ENCODE peak calls at places on chromosomes 7 and 10, in eight cellular contexts. Q, H, O, T, E, W, P and C are unnamed samples.

GRCh38 chr7:55144333-55144954 is 125.6 kb downstream of the EGFR start:
- DNase-seq in Q (no peak), H (no peak), O (no peak), T (peak), E (no peak), W (no peak), P (no peak), C (no peak)

GRCh38 chr7:101820703-101821102 is 3.3 kb downstream of the CUX1 start:
- DNase-seq in Q (no peak), H (no peak), O (no peak), T (no peak), E (peak), W (no peak), P (no peak), C (no peak)

GRCh38 chr10:10503772-10504171 is 513.9 kb upstream of the CELF2 start:
- DNase-seq in Q (no peak), H (no peak), O (no peak), T (no peak), E (no peak), W (no peak), P (no peak), C (no peak)

GRCh38 chr10:3759397-3759796 is 25.6 kb downstream of the KLF6 start:
- DNase-seq in Q (no peak), H (no peak), O (no peak), T (no peak), E (no peak), W (no peak), P (no peak), C (no peak)

GRCh38 chr10:113756940-113757543 is 5.6 kb downstream of the PLEKHS1 start:
- DNase-seq in Q (no peak), H (no peak), O (no peak), T (no peak), E (no peak), W (no peak), P (no peak), C (no peak)

GRCh38 chr10:79399242-79399831 is 46.1 kb downstream of the ZCCHC24 start:
- DNase-seq in Q (peak), H (peak), O (peak), T (peak), E (peak), W (peak), P (no peak), C (peak)

GRCh38 chr7:5296627-5297226 is 14.0 kb downstream of the SLC29A4 start:
- DNase-seq in Q (no peak), H (no peak), O (no peak), T (no peak), E (no peak), W (no peak), P (peak), C (peak)

GRCh38 chr7:72152171-72153131 is 259.7 kb downstream of the CALN1 start:
- DNase-seq in Q (no peak), H (no peak), O (no peak), T (no peak), E (no peak), W (no peak), P (no peak), C (no peak)

GRCh38 chr7:102152672-102153585 is 133.7 kb upstream of the SH2B2 start:
- DNase-seq in Q (no peak), H (peak), O (peak), T (peak), E (no peak), W (peak), P (no peak), C (no peak)

GRCh38 chr10:44967596-44967995 is 8.0 kb downstream of the RASSF4 start:
- DNase-seq in Q (no peak), H (no peak), O (no peak), T (no peak), E (peak), W (no peak), P (no peak), C (peak)

GRCh38 chr7:37377231-37377630 is 71.4 kb downstream of the ELMO1 start:
- DNase-seq in Q (no peak), H (no peak), O (no peak), T (no peak), E (no peak), W (no peak), P (no peak), C (no peak)

GRCh38 chr10:119393421-119393820 is 149.1 kb downstream of the RGS10 start:
- DNase-seq in Q (no peak), H (no peak), O (no peak), T (no peak), E (no peak), W (no peak), P (no peak), C (no peak)

GRCh38 chr7:139601176-139601575 is 77.7 kb downstream of the CLEC2L start:
- DNase-seq in Q (no peak), H (no peak), O (no peak), T (no peak), E (no peak), W (no peak), P (no peak), C (no peak)

GRCh38 chr7:32785365-32785764 is 106.2 kb downstream of the KBTBD2 start:
- DNase-seq in Q (no peak), H (no peak), O (no peak), T (no peak), E (no peak), W (no peak), P (no peak), C (no peak)

GRCh38 chr10:9382199-9382598 is 1327.7 kb downstream of the GATA3 start:
- DNase-seq in Q (no peak), H (no peak), O (no peak), T (no peak), E (no peak), W (no peak), P (no peak), C (no peak)

GRCh38 chr7:127974611-127975010 is 56.6 kb downstream of the LRRC4 start:
- DNase-seq in Q (no peak), H (no peak), O (no peak), T (no peak), E (no peak), W (no peak), P (no peak), C (no peak)

GRCh38 chr10:117167346-117168134 is 29.5 kb upstream of the VAX1 start:
- DNase-seq in Q (no peak), H (no peak), O (no peak), T (no peak), E (no peak), W (no peak), P (no peak), C (no peak)

GRCh38 chr7:70307544-70308106 is 709.4 kb downstream of the AUTS2 start:
- DNase-seq in Q (no peak), H (no peak), O (no peak), T (no peak), E (no peak), W (no peak), P (peak), C (no peak)

GRCh38 chr7:74275401-74275881 is 13.8 kb upstream of the CLIP2 start:
- DNase-seq in Q (no peak), H (no peak), O (no peak), T (peak), E (no peak), W (no peak), P (no peak), C (no peak)

GRCh38 chr10:6014241-6014761 is 37.0 kb upstream of the IL15RA start:
- DNase-seq in Q (peak), H (no peak), O (peak), T (peak), E (peak), W (peak), P (peak), C (no peak)

GRCh38 chr10:42954776-42955492 is 121.9 kb upstream of the RET start:
- DNase-seq in Q (no peak), H (no peak), O (no peak), T (no peak), E (no peak), W (no peak), P (no peak), C (no peak)

GRCh38 chr7:80014507-80014906 is 120.1 kb upstream of the GNAI1 start:
- DNase-seq in Q (no peak), H (no peak), O (peak), T (no peak), E (no peak), W (peak), P (no peak), C (no peak)

GRCh38 chr7:54904130-54904529 is 114.7 kb upstream of the EGFR start:
- DNase-seq in Q (no peak), H (no peak), O (peak), T (no peak), E (no peak), W (peak), P (no peak), C (no peak)

GRCh38 chr7:38932509-38933168 is 23.6 kb upstream of the VPS41 start:
- DNase-seq in Q (peak), H (no peak), O (peak), T (no peak), E (peak), W (peak), P (no peak), C (peak)

GRCh38 chr7:139702313-139702731 is 75.5 kb downstream of the HIPK2 start:
- DNase-seq in Q (peak), H (no peak), O (no peak), T (no peak), E (no peak), W (peak), P (no peak), C (no peak)

GRCh38 chr10:95543459-95543858 is 17.7 kb downstream of the SORBS1 start:
- DNase-seq in Q (no peak), H (no peak), O (no peak), T (no peak), E (no peak), W (no peak), P (no peak), C (no peak)
- H3K27ac ChIP-seq in Q (no peak), H (peak), O (no peak), T (no peak), E (peak), W (peak), P (no peak), C (no peak)

GRCh38 chr10:87979847-87980246 is 116.4 kb downstream of the PTEN start:
- DNase-seq in Q (no peak), H (no peak), O (no peak), T (no peak), E (no peak), W (no peak), P (no peak), C (no peak)
- H3K27ac ChIP-seq in Q (no peak), H (no peak), O (no peak), T (no peak), E (no peak), W (no peak), P (no peak), C (no peak)

DNA sequence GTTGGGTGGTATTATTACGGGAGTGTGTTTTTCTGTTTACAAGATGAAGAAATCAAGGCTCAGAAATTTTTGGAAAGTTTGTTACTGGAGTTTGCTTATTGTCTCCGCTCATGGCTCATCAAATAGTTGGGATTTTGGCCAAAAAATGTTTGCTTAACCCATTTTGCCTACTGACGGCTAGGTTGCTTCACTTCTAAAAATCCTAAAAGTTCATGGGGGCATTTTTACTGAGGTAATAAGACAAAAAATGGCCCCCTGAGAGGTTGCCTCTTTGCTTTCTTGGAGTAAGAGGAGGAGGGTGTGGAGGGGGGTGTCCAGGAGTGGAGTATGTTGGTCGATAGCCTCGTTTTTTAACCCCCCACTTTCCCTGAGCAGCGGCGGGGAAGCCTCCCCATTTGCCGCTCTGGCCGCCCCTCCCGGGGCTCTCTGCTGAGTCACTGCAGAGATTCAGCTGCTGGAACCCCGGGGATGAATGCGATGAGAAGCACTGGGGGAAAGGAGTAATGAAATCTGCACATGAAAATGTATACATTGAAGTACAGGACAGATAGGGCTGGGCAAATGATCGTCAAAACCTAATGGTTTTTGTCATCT is 1.5 kb downstream of the MEST start:
- DNase-seq in Q (peak), H (peak), O (no peak), T (no peak), E (no peak), W (peak), P (no peak), C (no peak)
- H3K27ac ChIP-seq in Q (no peak), H (no peak), O (peak), T (no peak), E (no peak), W (no peak), P (no peak), C (no peak)

GRCh38 chr7:132930881-132931280 is 151.0 kb downstream of the CHCHD3 start:
- DNase-seq in Q (no peak), H (no peak), O (no peak), T (no peak), E (no peak), W (no peak), P (no peak), C (no peak)

GRCh38 chr7:132935608-132936007 is 146.3 kb downstream of the CHCHD3 start:
- DNase-seq in Q (no peak), H (no peak), O (no peak), T (no peak), E (no peak), W (no peak), P (no peak), C (no peak)

GRCh38 chr7:132934017-132934416 is 147.9 kb downstream of the CHCHD3 start:
- DNase-seq in Q (no peak), H (no peak), O (no peak), T (no peak), E (no peak), W (no peak), P (no peak), C (no peak)

GRCh38 chr7:132932321-132933075 is 149.4 kb downstream of the CHCHD3 start:
- DNase-seq in Q (no peak), H (no peak), O (peak), T (no peak), E (no peak), W (no peak), P (no peak), C (no peak)

DNA sequence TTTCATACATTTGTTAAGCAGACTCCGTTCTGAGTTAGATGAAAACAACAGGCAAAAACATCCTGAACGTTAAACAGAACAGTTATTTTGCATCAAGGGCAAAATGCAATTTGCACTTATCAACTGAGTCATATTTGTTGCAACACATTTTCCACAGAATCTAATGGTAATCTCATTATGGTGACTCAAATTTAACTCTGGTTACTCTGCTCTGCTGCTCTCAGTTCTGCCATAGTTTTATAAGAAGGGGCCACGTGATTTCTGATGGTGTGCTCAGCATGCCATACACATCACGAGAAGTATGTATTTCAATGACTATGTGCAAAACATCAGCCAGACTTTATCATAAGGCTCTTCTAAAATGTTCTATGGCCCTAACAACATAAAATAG is 148.8 kb downstream of the CHCHD3 start:
- DNase-seq in Q (no peak), H (no peak), O (peak), T (no peak), E (no peak), W (peak), P (no peak), C (peak)
- H3K27ac ChIP-seq in Q (no peak), H (no peak), O (no peak), T (no peak), E (no peak), W (no peak), P (no peak), C (no peak)

DNA sequence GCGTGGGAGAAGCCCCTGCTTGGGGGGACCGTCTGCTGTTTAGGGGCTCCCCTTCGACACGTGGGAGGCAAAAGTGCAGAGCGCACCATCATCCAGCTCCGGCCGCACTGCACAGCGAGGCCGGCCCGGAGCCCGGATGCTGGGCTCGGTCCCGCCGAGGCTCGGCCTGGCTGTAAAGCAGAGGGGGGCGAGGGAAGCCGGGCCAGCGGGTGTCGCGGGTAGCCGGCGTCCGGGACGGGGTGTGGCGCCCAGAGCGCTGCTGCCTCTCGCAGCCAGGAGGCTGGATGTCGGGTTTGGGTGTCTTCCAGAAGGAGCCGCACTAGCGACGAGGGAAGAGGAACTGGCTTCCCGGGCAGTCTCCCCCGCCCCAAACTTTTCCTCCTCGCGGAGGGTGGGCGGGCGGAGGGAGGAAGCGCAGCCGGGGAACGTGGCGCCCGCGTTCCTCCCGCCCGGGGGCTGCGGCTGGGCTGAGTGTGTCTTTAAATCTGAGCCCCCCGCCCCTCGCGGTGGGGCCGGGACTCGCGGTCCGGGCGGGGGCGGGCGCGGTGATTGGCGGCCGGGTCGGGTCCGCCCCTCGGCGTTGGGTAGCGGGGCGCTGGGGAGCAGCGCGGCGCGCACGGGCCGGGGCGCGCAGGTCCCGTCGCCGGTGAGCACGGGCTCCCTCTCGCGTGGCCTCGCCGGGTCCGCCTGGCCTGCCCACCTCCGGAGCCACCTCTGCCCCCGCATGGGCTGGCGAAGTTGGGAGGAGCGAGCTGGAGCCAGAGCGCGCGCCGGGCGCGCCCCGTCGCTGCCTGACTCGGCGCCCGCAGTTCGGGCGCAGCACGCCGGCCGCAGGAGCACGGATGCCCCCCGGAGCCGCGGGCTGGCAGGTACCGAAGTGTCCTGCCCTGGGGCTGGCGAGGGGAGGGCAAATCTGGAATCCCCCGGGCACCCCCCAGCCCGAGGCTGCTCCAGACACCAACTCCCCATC is at the start of gene PALD1:
- DNase-seq in Q (peak), H (peak), O (peak), T (no peak), E (peak), W (peak), P (no peak), C (peak)
- H3K27ac ChIP-seq in Q (peak), H (peak), O (no peak), T (no peak), E (peak), W (no peak), P (peak), C (peak)

DNA sequence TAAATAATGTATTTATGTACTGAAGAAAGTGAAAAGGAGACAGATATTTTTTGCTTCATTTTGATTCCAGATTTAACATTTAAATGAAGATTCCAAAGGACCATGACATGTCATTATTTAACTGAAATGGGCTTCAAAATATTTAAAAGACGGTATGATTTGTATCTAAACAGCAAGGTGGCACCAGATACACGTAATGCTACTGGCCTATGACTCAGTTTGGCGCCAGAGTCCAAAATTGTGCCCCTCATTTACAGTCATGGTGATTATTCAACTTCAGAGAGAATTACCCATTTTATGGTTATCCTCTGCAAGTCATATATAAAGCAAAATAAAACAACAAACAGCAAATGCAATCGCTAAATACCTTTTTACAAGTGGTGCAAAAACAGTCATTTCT is 94.5 kb downstream of the ETV1 start:
- DNase-seq in Q (no peak), H (no peak), O (no peak), T (no peak), E (no peak), W (no peak), P (no peak), C (no peak)
- H3K27ac ChIP-seq in Q (no peak), H (no peak), O (no peak), T (no peak), E (no peak), W (no peak), P (no peak), C (peak)

DNA sequence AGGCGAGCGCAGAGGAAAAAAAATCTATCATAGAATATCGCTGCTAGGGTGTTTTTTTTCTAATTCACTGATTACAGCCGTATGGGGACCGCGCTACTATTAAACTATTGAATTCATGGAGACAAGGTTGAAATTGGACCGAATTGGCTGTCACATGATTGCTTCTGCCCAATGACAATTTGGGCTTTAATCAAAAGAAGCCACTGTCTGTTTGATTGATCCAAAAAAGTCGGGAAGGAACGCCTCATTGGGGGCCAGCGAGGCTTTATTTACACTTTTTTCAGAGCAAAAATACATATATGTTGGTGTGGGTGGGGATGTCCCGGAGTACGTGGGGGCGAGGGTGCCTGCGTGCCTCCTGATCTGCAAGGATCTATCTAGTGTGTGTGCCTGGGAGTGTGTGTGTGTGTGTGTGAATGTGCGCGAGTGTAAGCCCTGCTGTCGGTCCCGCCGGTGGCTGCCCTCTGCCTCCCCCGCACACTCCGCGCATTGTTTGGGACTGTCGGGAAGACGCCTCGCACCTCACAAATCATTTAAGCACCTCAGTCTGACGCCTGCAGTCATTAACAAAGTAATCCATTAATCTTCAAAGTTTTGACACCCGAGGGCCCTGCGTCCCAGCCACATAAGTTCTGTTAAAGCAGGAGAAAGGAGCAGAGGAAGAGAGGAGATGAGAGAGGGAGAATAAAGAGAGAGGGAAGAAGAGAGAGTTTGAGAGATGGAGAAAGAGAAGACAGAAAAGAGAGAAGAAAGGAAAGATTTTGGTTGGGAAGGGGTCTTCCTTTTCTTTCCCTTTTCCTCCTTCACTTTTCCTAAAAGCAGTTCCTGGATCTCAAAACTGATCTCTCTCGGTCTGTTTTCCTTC is at the start of gene HOXA2:
- DNase-seq in Q (no peak), H (no peak), O (peak), T (no peak), E (no peak), W (no peak), P (no peak), C (no peak)
- H3K27ac ChIP-seq in Q (no peak), H (peak), O (peak), T (no peak), E (peak), W (no peak), P (no peak), C (no peak)

GRCh38 chr7:25240896-25241295 is 12.6 kb upstream of the NPVF start:
- DNase-seq in Q (no peak), H (no peak), O (no peak), T (no peak), E (no peak), W (no peak), P (no peak), C (no peak)
- H3K27ac ChIP-seq in Q (no peak), H (no peak), O (no peak), T (no peak), E (no peak), W (no peak), P (no peak), C (no peak)